ENCODE peak calls at places on chromosomes 7 and 10, in six cellular contexts. V is fibroblast of the conjunctiva, D is HEK293T, R is GM12865, A is RWPE2, U is adrenal gland. H is an unnamed sample.

GRCh38 chr10:69472544-69472943 is 21.3 kb downstream of the TSPAN15 start:
- DNase-seq in R (no peak), D (no peak), A (no peak), V (no peak), U (no peak), H (no peak)

GRCh38 chr7:28181921-28182517 is 1.4 kb upstream of the JAZF1 start:
- DNase-seq in V (no peak), U (peak), R (no peak), D (no peak), A (no peak), H (no peak)

GRCh38 chr10:62244785-62245595 is 23.7 kb downstream of the RTKN2 start:
- DNase-seq in A (no peak), R (peak), V (peak), D (peak), U (peak), H (peak)

GRCh38 chr10:8873310-8873709 is 818.8 kb downstream of the GATA3 start:
- DNase-seq in U (no peak), V (no peak), D (no peak), A (no peak), R (no peak), H (peak)

GRCh38 chr7:151452141-151452571 is 12.2 kb upstream of the CRYGN start:
- DNase-seq in D (no peak), A (no peak), V (no peak), R (no peak), U (peak), H (no peak)

GRCh38 chr7:26863504-26864308 is 684 bp downstream of the SKAP2 start:
- DNase-seq in D (peak), V (no peak), U (no peak), R (peak), A (no peak), H (peak)

GRCh38 chr7:91636129-91636724 is 244.3 kb downstream of the MTERF1 start:
- DNase-seq in R (peak), U (peak), A (no peak), D (peak), V (no peak), H (peak)

GRCh38 chr10:78777466-78778256 is 291.1 kb upstream of the ZMIZ1 start:
- DNase-seq in R (no peak), A (peak), D (peak), V (no peak), U (peak), H (no peak)